ENCODE peak calls at places on chromosomes 5 and 9, in four cellular contexts. One of them, this sample, is unnamed.

GRCh38 chr5:139951983-139952382 is 91.1 kb downstream of the NRG2 start:
- DNase-seq in kidney epithelial cell: no peak
- DNase-seq in transverse colon: no peak
- DNase-seq in T1000: no peak
- DNase-seq in this sample: no peak

GRCh38 chr5:79561525-79561893 is 47.6 kb upstream of the HOMER1 start:
- DNase-seq in T1000: no peak
- DNase-seq in kidney epithelial cell: no peak
- DNase-seq in transverse colon: no peak
- DNase-seq in this sample: no peak

GRCh38 chr9:91758491-91758981 is 191.5 kb downstream of the ROR2 start:
- DNase-seq in T1000: no peak
- DNase-seq in transverse colon: peak
- DNase-seq in kidney epithelial cell: no peak
- DNase-seq in this sample: no peak

GRCh38 chr9:126113176-126113575 is 213.5 kb upstream of the MVB12B start:
- DNase-seq in T1000: no peak
- DNase-seq in kidney epithelial cell: no peak
- DNase-seq in transverse colon: no peak
- DNase-seq in this sample: no peak

GRCh38 chr9:133032171-133032570 is 1.4 kb downstream of the GTF3C5 start:
- DNase-seq in T1000: no peak
- DNase-seq in transverse colon: no peak
- DNase-seq in kidney epithelial cell: no peak
- DNase-seq in this sample: no peak

GRCh38 chr5:156753846-156754245 is 96.2 kb upstream of the PPP1R2B start:
- DNase-seq in T1000: no peak
- DNase-seq in kidney epithelial cell: no peak
- DNase-seq in transverse colon: no peak
- DNase-seq in this sample: no peak

GRCh38 chr5:36029914-36030313 is 36.8 kb downstream of the UGT3A2 start:
- DNase-seq in transverse colon: no peak
- DNase-seq in T1000: no peak
- DNase-seq in kidney epithelial cell: no peak
- DNase-seq in this sample: no peak

GRCh38 chr9:125992557-125992956 is 245.4 kb downstream of the PBX3 start:
- DNase-seq in transverse colon: no peak
- DNase-seq in kidney epithelial cell: no peak
- DNase-seq in T1000: no peak
- DNase-seq in this sample: no peak

GRCh38 chr5:127089206-127089605 is 15.9 kb upstream of the C5orf63 start:
- DNase-seq in transverse colon: no peak
- DNase-seq in T1000: no peak
- DNase-seq in kidney epithelial cell: no peak
- DNase-seq in this sample: no peak

GRCh38 chr9:69155341-69156030 is 18.6 kb upstream of the TJP2 start:
- DNase-seq in T1000: no peak
- DNase-seq in kidney epithelial cell: no peak
- DNase-seq in transverse colon: no peak
- DNase-seq in this sample: no peak

GRCh38 chr5:105057001-105057436 is 1494.4 kb upstream of the NUDT12 start:
- DNase-seq in transverse colon: no peak
- DNase-seq in kidney epithelial cell: no peak
- DNase-seq in T1000: no peak
- DNase-seq in this sample: no peak

GRCh38 chr5:27830551-27830950 is 792.2 kb upstream of the CDH9 start:
- DNase-seq in transverse colon: no peak
- DNase-seq in kidney epithelial cell: peak
- DNase-seq in T1000: no peak
- DNase-seq in this sample: no peak

GRCh38 chr9:28598396-28598795 is 1025.1 kb upstream of the C9orf72 start:
- DNase-seq in T1000: no peak
- DNase-seq in kidney epithelial cell: no peak
- DNase-seq in transverse colon: no peak
- DNase-seq in this sample: no peak

GRCh38 chr9:122814545-122814944 is 13.8 kb downstream of the PDCL start:
- DNase-seq in transverse colon: no peak
- DNase-seq in T1000: no peak
- DNase-seq in kidney epithelial cell: no peak
- DNase-seq in this sample: no peak

GRCh38 chr5:169116961-169117461 is 183.9 kb downstream of the SLIT3 start:
- DNase-seq in T1000: no peak
- DNase-seq in transverse colon: no peak
- DNase-seq in kidney epithelial cell: no peak
- DNase-seq in this sample: no peak

GRCh38 chr5:159849437-159850191 is 66.7 kb upstream of the ADRA1B start:
- DNase-seq in transverse colon: no peak
- DNase-seq in kidney epithelial cell: peak
- DNase-seq in T1000: no peak
- DNase-seq in this sample: no peak

GRCh38 chr5:88142801-88143692 is 125.6 kb downstream of the TMEM161B start:
- DNase-seq in transverse colon: peak
- DNase-seq in kidney epithelial cell: no peak
- DNase-seq in T1000: no peak
- DNase-seq in this sample: no peak

GRCh38 chr9:95197692-95198271 is 119.7 kb downstream of the FANCC start:
- DNase-seq in transverse colon: no peak
- DNase-seq in kidney epithelial cell: no peak
- DNase-seq in T1000: no peak
- DNase-seq in this sample: no peak

GRCh38 chr5:36304095-36304494 is 2.4 kb upstream of the RANBP3L start:
- DNase-seq in transverse colon: no peak
- DNase-seq in T1000: no peak
- DNase-seq in kidney epithelial cell: no peak
- DNase-seq in this sample: no peak

GRCh38 chr5:177094224-177095087 is 7.7 kb downstream of the FGFR4 start:
- DNase-seq in T1000: no peak
- DNase-seq in kidney epithelial cell: no peak
- DNase-seq in transverse colon: peak
- DNase-seq in this sample: no peak

GRCh38 chr9:98150726-98151125 is 31.7 kb upstream of the TRIM14 start:
- DNase-seq in transverse colon: no peak
- DNase-seq in T1000: no peak
- DNase-seq in kidney epithelial cell: no peak
- DNase-seq in this sample: no peak

GRCh38 chr5:151420127-151420526 is 27.3 kb upstream of the SLC36A1 start:
- DNase-seq in transverse colon: no peak
- DNase-seq in kidney epithelial cell: no peak
- DNase-seq in T1000: no peak
- DNase-seq in this sample: no peak

GRCh38 chr9:136881691-136882108 is 4.6 kb upstream of the TRAF2 start:
- DNase-seq in kidney epithelial cell: no peak
- DNase-seq in transverse colon: peak
- DNase-seq in T1000: peak
- DNase-seq in this sample: no peak

GRCh38 chr5:68368686-68369359 is 153.3 kb downstream of the PIK3R1 start:
- DNase-seq in transverse colon: no peak
- DNase-seq in T1000: no peak
- DNase-seq in kidney epithelial cell: no peak
- DNase-seq in this sample: no peak

GRCh38 chr5:38891563-38891962 is 45.8 kb downstream of the OSMR start:
- DNase-seq in transverse colon: no peak
- DNase-seq in T1000: no peak
- DNase-seq in kidney epithelial cell: no peak
- DNase-seq in this sample: no peak

GRCh38 chr9:78811562-78812276 is 514.8 kb downstream of the PSAT1 start:
- DNase-seq in kidney epithelial cell: no peak
- DNase-seq in T1000: no peak
- DNase-seq in transverse colon: no peak
- DNase-seq in this sample: no peak

GRCh38 chr5:68315679-68316271 is 100.2 kb downstream of the PIK3R1 start:
- DNase-seq in transverse colon: peak
- DNase-seq in kidney epithelial cell: no peak
- DNase-seq in T1000: no peak
- DNase-seq in this sample: peak

GRCh38 chr9:121498487-121499176 is 1.0 kb downstream of the GGTA1 start:
- DNase-seq in transverse colon: no peak
- DNase-seq in kidney epithelial cell: no peak
- DNase-seq in T1000: no peak
- DNase-seq in this sample: no peak

GRCh38 chr9:126146254-126147145 is 180.1 kb upstream of the MVB12B start:
- DNase-seq in T1000: no peak
- DNase-seq in kidney epithelial cell: no peak
- DNase-seq in transverse colon: peak
- DNase-seq in this sample: no peak

GRCh38 chr5:60598424-60598823 is 101.5 kb downstream of the DEPDC1B start:
- DNase-seq in kidney epithelial cell: no peak
- DNase-seq in transverse colon: no peak
- DNase-seq in T1000: no peak
- DNase-seq in this sample: no peak

GRCh38 chr9:137271696-137272076 is 5.8 kb upstream of the TOR4A start:
- DNase-seq in T1000: no peak
- DNase-seq in kidney epithelial cell: no peak
- DNase-seq in transverse colon: no peak
- DNase-seq in this sample: no peak

GRCh38 chr5:115375922-115376321 is 79.5 kb upstream of the CCDC112 start:
- DNase-seq in kidney epithelial cell: no peak
- DNase-seq in transverse colon: peak
- DNase-seq in T1000: no peak
- DNase-seq in this sample: no peak

GRCh38 chr5:7320641-7321170 is 75.2 kb upstream of the ADCY2 start:
- DNase-seq in T1000: no peak
- DNase-seq in kidney epithelial cell: no peak
- DNase-seq in transverse colon: no peak
- DNase-seq in this sample: no peak